ENCODE peak calls at places on chromosomes 1 and 21, in nine cellular contexts. S is left ventricle myocardium inferior, X is brain microvascular endothelial cell, D is pancreas, I is coronary artery, L is A673, E is GM23338, R is SJSA1, B is tibial artery. F is an unnamed sample.

GRCh38 chr1:201358596-201358995 is 18.9 kb downstream of the TNNT2 start:
- DNase-seq in E (no peak), L (no peak), B (no peak), R (no peak), I (no peak), D (no peak), X (no peak), S (peak), F (no peak)

GRCh38 chr1:9737716-9738115 is 86.0 kb downstream of the CLSTN1 start:
- DNase-seq in S (no peak), I (no peak), L (no peak), X (no peak), B (no peak), R (no peak), E (no peak), D (no peak), F (no peak)

GRCh38 chr1:8303141-8303540 is 14.8 kb upstream of the SLC45A1 start:
- DNase-seq in L (no peak), D (no peak), E (no peak), I (no peak), B (no peak), X (peak), R (no peak), S (no peak), F (no peak)

GRCh38 chr1:248810727-248811513 is 14.8 kb downstream of the SH3BP5L start:
- DNase-seq in S (peak), B (no peak), L (peak), D (no peak), I (no peak), E (no peak), X (no peak), R (peak), F (no peak)

GRCh38 chr1:67570473-67571143 is 114.4 kb upstream of the GADD45A start:
- DNase-seq in L (no peak), E (no peak), D (no peak), X (peak), S (no peak), I (no peak), R (peak), B (no peak), F (no peak)

GRCh38 chr1:230268371-230269170 is 157.6 kb downstream of the PGBD5 start:
- DNase-seq in R (no peak), D (no peak), L (peak), S (no peak), X (peak), E (peak), I (no peak), B (peak), F (no peak)

GRCh38 chr21:34661848-34662247 is 6.9 kb upstream of the CLIC6 start:
- DNase-seq in L (no peak), X (no peak), S (no peak), R (no peak), D (no peak), B (no peak), E (no peak), I (no peak), F (no peak)

GRCh38 chr1:119115301-119115700 is 25.2 kb downstream of the WARS2 start:
- DNase-seq in L (no peak), R (no peak), B (no peak), X (no peak), S (no peak), I (no peak), D (no peak), E (no peak), F (no peak)

GRCh38 chr1:182229907-182230522 is 161.6 kb downstream of the GLUL start:
- DNase-seq in L (no peak), R (no peak), E (peak), B (no peak), S (no peak), I (no peak), D (no peak), X (no peak), F (no peak)

GRCh38 chr1:6427445-6428390 is 3.1 kb downstream of the ESPN start:
- DNase-seq in R (no peak), S (no peak), X (no peak), L (no peak), D (peak), B (no peak), E (no peak), I (no peak), F (no peak)

GRCh38 chr1:168266644-168267186 is 14.0 kb upstream of the TBX19 start:
- DNase-seq in L (no peak), D (no peak), B (no peak), X (no peak), E (no peak), S (no peak), R (no peak), I (no peak), F (no peak)

GRCh38 chr1:10173582-10173981 is 36.8 kb upstream of the KIF1B start:
- DNase-seq in B (no peak), E (peak), L (no peak), R (no peak), I (no peak), D (no peak), S (no peak), X (no peak), F (no peak)

GRCh38 chr1:48920741-48921330 is 144.1 kb upstream of the BEND5 start:
- DNase-seq in L (no peak), E (no peak), X (no peak), D (no peak), S (no peak), I (no peak), B (no peak), R (no peak), F (no peak)

GRCh38 chr21:42621828-42622199 is 31.6 kb upstream of the PDE9A start:
- DNase-seq in X (no peak), L (peak), E (no peak), D (no peak), I (no peak), B (no peak), S (no peak), R (no peak), F (no peak)

GRCh38 chr1:30014031-30014430 is 709.4 kb downstream of the MATN1 start:
- DNase-seq in R (no peak), X (no peak), S (no peak), I (no peak), E (no peak), D (no peak), B (peak), L (no peak), F (peak)

DNA sequence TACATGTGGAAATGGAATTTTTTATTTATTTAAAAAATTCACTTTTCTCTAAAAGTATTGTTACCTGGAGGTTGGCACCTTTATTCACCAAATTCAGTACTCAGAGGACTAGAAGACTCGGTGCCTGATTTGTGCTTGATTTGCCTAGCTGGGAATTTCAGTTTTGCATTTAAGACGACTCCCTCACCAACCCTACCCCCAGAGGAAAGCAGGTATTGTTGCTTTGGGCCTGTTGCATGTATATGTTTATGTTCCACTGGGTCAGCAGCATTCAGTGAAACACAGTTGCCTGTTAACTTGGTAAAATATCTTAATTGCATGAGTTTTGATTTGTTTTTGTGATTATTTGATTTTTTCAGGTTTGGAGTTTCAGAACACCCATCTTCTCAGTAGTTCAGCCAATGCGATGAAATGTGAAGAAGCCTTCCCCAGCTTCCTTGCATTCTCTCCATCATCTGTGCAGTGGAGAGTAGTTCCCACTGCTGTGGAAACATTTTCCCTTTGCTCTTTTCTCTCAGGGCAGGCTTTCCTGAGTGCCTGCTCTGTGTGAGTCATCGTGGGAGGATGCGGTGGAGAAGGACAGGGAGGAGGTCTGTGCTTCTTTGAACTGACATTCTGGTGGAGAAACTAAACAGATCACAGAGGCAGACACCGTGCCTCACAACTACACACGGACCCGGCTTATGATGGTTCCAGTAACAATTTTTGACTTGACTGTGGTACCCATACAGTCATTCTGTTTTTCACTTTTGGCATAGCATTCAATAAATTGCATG is 6.4 kb downstream of the ADARB1 start:
- DNase-seq in D (no peak), R (peak), B (no peak), E (no peak), L (peak), S (no peak), I (peak), X (peak), F (no peak)
- H3K4me3 ChIP-seq in D (no peak), R (no peak), B (no peak), E (no peak), L (no peak), S (no peak), I (no peak), X (no peak), F (no peak)

DNA sequence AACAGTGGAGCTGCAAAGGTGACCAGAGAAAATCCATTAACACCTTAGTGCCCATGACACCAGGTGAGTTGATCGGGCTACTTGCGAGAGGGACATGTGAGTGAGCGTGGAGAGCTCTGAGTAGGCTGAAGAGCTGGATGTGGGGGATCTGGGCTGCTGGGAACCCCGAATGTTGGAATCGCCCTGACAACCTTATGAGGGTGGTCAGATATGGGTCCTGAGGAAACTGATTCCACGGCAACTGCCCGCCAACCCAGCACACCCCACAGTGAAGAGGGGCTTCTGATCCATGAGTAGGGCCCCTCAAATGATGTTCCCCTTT is 705 bp upstream of the QSOX1 start:
- DNase-seq in L (no peak), B (no peak), E (no peak), R (no peak), I (no peak), X (no peak), D (no peak), S (no peak), F (no peak)
- H3K27ac ChIP-seq in L (peak), B (peak), E (no peak), R (peak), I (peak), X (peak), D (peak), S (peak), F (peak)

GRCh38 chr1:15508700-15509487 is 15.1 kb downstream of the CASP9 start:
- DNase-seq in I (peak), X (no peak), E (peak), B (peak), L (no peak), D (no peak), R (no peak), S (no peak), F (no peak)
- H3K4me3 ChIP-seq in I (no peak), X (no peak), E (no peak), B (no peak), L (no peak), D (no peak), R (no peak), S (no peak), F (no peak)

GRCh38 chr21:43667191-43667904 is 8.0 kb downstream of the RRP1B start:
- DNase-seq in D (no peak), X (peak), E (no peak), L (no peak), I (no peak), S (no peak), R (no peak), B (no peak), F (no peak)
- H3K27ac ChIP-seq in D (no peak), X (peak), E (peak), L (no peak), I (no peak), S (no peak), R (no peak), B (no peak), F (no peak)

GRCh38 chr1:107662976-107663375 is 302.0 kb downstream of the VAV3 start:
- DNase-seq in S (no peak), E (no peak), L (no peak), D (no peak), X (no peak), R (no peak), I (no peak), B (no peak), F (no peak)
- H3K4me3 ChIP-seq in S (no peak), E (no peak), L (no peak), D (no peak), X (no peak), R (no peak), I (no peak), B (no peak), F (no peak)

DNA sequence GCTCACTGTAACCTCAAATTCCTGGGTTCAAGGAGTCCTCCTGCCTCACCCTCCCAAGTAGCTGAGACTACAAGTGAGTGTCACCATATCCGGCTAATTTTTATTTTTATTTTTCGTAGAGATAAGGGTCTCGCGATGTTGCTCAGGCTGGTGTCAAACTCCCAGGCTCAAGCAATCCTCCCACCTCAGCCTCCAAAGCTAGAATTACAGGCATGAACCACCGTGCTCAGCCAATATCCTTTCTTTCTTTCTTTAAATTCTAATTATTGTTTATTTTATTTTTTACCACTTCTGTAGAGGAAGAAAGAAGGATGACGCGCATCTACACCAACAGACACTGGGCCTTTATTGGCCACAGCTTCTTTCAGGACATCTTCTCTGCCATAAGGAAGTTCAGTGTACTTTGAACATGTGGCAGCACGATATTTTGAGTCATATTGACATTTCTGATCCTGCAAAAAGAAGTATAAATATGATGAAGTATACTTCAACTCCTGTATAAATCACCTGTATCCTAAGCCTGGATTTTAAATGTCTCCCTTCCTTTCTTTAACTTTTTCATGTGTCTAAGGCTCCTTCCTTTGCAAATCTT is 15.8 kb downstream of the CTSS start:
- DNase-seq in E (no peak), S (no peak), B (no peak), D (no peak), L (no peak), I (no peak), R (no peak), X (no peak), F (no peak)
- H3K27ac ChIP-seq in E (no peak), S (no peak), B (no peak), D (no peak), L (no peak), I (no peak), R (no peak), X (no peak), F (no peak)

DNA sequence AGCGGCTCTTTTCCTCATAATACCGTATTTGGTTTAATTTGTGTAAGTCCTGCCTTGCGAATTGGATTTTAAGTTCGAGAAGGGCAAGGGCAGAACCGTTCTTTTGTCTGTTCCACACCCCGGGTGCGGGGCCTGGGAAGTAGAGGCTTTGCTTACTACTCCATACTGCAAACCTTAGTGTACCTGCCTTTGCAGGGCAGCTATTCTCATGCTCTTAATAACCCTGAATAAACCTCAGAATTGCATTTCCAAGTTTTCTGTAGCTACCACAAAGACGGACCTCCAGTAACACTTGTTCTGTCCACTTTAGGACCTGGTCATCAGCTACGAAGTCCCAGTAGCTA is 657 bp upstream of the HNRNPU start:
- DNase-seq in X (no peak), S (peak), E (peak), L (peak), B (no peak), D (no peak), R (no peak), I (no peak), F (no peak)
- H3K4me3 ChIP-seq in X (peak), S (peak), E (peak), L (peak), B (peak), D (peak), R (peak), I (peak), F (peak)

DNA sequence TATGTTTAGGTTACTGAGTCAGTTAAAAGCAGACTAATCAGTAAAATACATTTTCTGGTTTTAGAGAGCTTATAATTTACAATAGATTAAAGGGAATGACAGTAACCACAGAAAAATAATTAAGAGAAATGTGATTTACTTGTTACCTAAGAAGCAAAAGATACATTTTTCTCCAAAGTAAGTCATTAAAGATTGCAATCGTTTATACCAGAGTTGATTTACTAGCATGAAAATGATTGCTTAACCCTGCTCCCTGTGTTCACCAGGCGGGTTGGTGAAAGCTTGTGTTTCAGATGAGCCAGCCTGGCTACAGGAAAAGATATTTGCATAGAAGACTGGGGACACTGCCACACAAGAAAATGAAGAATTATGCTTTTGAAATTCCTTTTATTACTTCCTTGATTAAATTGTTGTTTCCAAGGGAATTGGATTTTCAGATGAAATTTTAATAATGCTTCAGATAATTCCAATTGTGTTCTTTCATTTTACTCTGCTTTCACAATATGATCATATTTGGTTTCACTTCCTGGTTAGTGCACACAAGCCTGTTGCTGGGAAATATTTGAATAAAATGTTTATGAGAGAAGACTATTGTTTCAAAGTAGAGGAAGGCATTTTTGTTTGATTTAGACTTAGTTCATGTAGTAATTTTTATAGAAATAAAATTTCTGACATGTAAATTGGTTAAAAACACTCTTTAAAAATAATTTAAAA is 28.0 kb downstream of the LRRC8B start:
- DNase-seq in E (no peak), L (peak), S (no peak), I (no peak), R (no peak), D (no peak), X (no peak), B (no peak), F (no peak)
- H3K27ac ChIP-seq in E (no peak), L (peak), S (peak), I (no peak), R (no peak), D (peak), X (no peak), B (no peak), F (peak)

GRCh38 chr1:39729030-39729429 is 9.7 kb upstream of the PPIE start:
- DNase-seq in D (no peak), X (no peak), L (no peak), R (no peak), S (no peak), B (no peak), I (no peak), E (no peak), F (peak)

GRCh38 chr1:39727221-39727931 is 11.3 kb upstream of the PPIE start:
- DNase-seq in D (no peak), E (no peak), L (no peak), B (no peak), R (no peak), I (no peak), S (no peak), X (no peak), F (peak)

GRCh38 chr1:39726600-39726999 is 12.1 kb upstream of the PPIE start:
- DNase-seq in R (no peak), L (no peak), D (no peak), E (no peak), S (no peak), X (no peak), I (no peak), B (no peak), F (no peak)

GRCh38 chr1:39729842-39730241 is 8.8 kb upstream of the PPIE start:
- DNase-seq in D (no peak), I (no peak), L (no peak), X (no peak), E (no peak), B (no peak), S (no peak), R (no peak), F (no peak)

DNA sequence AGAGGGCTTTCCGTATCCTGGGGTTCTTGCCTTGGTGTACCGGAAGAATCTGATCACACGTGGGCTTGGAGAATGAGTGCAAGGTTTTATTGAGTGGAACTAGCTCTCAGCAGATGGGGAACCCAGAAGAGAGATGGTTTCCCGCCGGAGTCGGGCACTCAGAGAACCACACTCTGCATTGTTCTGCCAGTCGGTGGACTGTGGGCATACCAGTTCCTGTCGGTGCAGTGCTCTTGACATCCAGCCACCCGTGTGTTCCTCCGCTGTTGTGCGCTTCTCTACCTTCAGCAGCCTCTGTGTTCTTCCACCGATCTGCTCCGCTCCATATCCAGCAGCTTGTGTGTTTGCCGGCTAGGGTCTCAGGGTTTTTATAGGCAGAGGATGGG is 10.8 kb upstream of the PPIE start:
- DNase-seq in R (no peak), S (no peak), I (no peak), E (no peak), D (no peak), L (no peak), B (no peak), X (no peak), F (peak)
- H3K4me3 ChIP-seq in R (no peak), S (no peak), I (no peak), E (no peak), D (no peak), L (no peak), B (no peak), X (no peak), F (no peak)

DNA sequence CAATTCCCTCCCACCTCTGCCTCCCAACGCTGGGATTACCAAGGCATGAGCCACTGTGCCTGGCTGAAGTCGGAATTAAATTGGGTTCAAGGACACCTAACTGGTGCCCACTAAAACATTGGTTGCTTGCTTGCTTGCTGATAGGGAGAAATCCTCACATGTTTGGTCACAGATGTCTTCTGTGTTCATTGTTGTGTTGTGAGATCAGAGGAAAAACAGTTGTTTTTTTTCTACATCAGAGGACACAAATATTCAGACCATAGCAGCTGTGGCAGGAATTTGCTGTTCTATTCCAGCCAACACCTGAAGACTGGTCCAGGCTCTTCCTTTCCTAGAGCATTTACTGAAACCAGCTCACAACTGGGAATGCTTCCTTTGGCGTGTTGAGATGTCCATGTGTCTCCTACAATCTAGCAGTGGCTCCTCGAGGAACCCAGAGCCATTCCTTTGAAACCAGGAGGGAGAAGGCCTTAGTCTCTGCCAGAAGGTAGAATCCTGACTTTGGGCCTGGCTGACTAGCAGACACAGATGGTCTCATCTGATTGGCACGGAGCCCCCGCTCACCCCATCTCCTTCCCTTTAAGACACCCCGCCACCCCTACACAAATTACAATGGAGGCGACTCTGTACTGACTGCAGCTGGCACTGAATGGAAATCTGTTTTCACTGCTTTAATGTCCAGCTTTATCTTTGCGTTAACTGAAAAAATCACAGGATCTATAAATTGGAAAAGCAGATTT is 24.3 kb upstream of the TRIM17 start:
- DNase-seq in B (no peak), E (no peak), S (no peak), D (no peak), L (no peak), X (no peak), R (no peak), I (no peak), F (no peak)
- H3K27ac ChIP-seq in B (no peak), E (no peak), S (no peak), D (no peak), L (no peak), X (no peak), R (no peak), I (no peak), F (no peak)

F was measured in esophagus muscularis mucosa.